ENCODE peak calls at places on chromosomes 2 and 18, in seven cellular contexts. One of them, this sample, is unnamed.

GRCh38 chr2:134670955-134671354 is 47.8 kb downstream of the TMEM163 start:
- DNase-seq in endodermal cell: no peak
- DNase-seq in right lobe of liver: no peak
- DNase-seq in A549: no peak
- DNase-seq in aorta: no peak
- DNase-seq in H9: no peak
- DNase-seq in heart left ventricle: no peak
- DNase-seq in this sample: no peak

GRCh38 chr2:16302969-16303592 is 362.6 kb downstream of the CYRIA start:
- DNase-seq in endodermal cell: no peak
- DNase-seq in right lobe of liver: no peak
- DNase-seq in A549: no peak
- DNase-seq in aorta: no peak
- DNase-seq in H9: no peak
- DNase-seq in heart left ventricle: no peak
- DNase-seq in this sample: no peak

GRCh38 chr2:133972297-133972696 is 281.6 kb upstream of the MGAT5 start:
- DNase-seq in endodermal cell: no peak
- DNase-seq in right lobe of liver: no peak
- DNase-seq in A549: no peak
- DNase-seq in aorta: no peak
- DNase-seq in H9: no peak
- DNase-seq in heart left ventricle: no peak
- DNase-seq in this sample: no peak

GRCh38 chr2:108324531-108325256 is 36.0 kb downstream of the SULT1C2 start:
- DNase-seq in endodermal cell: no peak
- DNase-seq in right lobe of liver: no peak
- DNase-seq in A549: no peak
- DNase-seq in aorta: no peak
- DNase-seq in H9: no peak
- DNase-seq in heart left ventricle: no peak
- DNase-seq in this sample: no peak

GRCh38 chr2:24981742-24982141 is 10.0 kb upstream of the DNAJC27 start:
- DNase-seq in endodermal cell: no peak
- DNase-seq in right lobe of liver: no peak
- DNase-seq in A549: no peak
- DNase-seq in aorta: no peak
- DNase-seq in H9: no peak
- DNase-seq in heart left ventricle: no peak
- DNase-seq in this sample: no peak

GRCh38 chr2:118973542-118973951 is 31.6 kb downstream of the MARCO start:
- DNase-seq in endodermal cell: no peak
- DNase-seq in right lobe of liver: no peak
- DNase-seq in A549: no peak
- DNase-seq in aorta: peak; percentile 51
- DNase-seq in H9: no peak
- DNase-seq in heart left ventricle: no peak
- DNase-seq in this sample: no peak

GRCh38 chr2:140814141-140814540 is 1316.7 kb downstream of the LRP1B start:
- DNase-seq in endodermal cell: no peak
- DNase-seq in right lobe of liver: no peak
- DNase-seq in A549: no peak
- DNase-seq in aorta: no peak
- DNase-seq in H9: no peak
- DNase-seq in heart left ventricle: no peak
- DNase-seq in this sample: no peak

GRCh38 chr2:159090514-159091201 is 122.2 kb downstream of the TANC1 start:
- DNase-seq in endodermal cell: no peak
- DNase-seq in right lobe of liver: no peak
- DNase-seq in A549: peak; percentile 13
- DNase-seq in aorta: no peak
- DNase-seq in H9: no peak
- DNase-seq in heart left ventricle: no peak
- DNase-seq in this sample: no peak

GRCh38 chr2:62304429-62305417 is 108.8 kb downstream of the B3GNT2 start:
- DNase-seq in endodermal cell: peak; percentile 87
- DNase-seq in right lobe of liver: peak; percentile 71
- DNase-seq in A549: no peak
- DNase-seq in aorta: peak; percentile 84
- DNase-seq in H9: peak; percentile 69
- DNase-seq in heart left ventricle: peak; percentile 74
- DNase-seq in this sample: no peak

GRCh38 chr2:233940376-233941276 is 23.5 kb downstream of the TRPM8 start:
- DNase-seq in endodermal cell: no peak
- DNase-seq in right lobe of liver: no peak
- DNase-seq in A549: no peak
- DNase-seq in aorta: no peak
- DNase-seq in H9: no peak
- DNase-seq in heart left ventricle: no peak
- DNase-seq in this sample: no peak

GRCh38 chr2:218015831-218016521 is 13.2 kb upstream of the TNS1 start:
- DNase-seq in endodermal cell: peak; percentile 54
- DNase-seq in right lobe of liver: no peak
- DNase-seq in A549: no peak
- DNase-seq in aorta: peak; percentile 27
- DNase-seq in H9: no peak
- DNase-seq in heart left ventricle: peak; percentile 37
- DNase-seq in this sample: no peak

GRCh38 chr2:64404743-64405142 is 49.2 kb upstream of the LGALSL start:
- DNase-seq in endodermal cell: peak; percentile 69
- DNase-seq in right lobe of liver: peak; percentile 55
- DNase-seq in A549: no peak
- DNase-seq in aorta: peak; percentile 58
- DNase-seq in H9: peak; percentile 60
- DNase-seq in heart left ventricle: no peak
- DNase-seq in this sample: no peak

GRCh38 chr2:232415138-232415690 is 8.6 kb downstream of the ALPG start:
- DNase-seq in endodermal cell: peak; percentile 30
- DNase-seq in right lobe of liver: no peak
- DNase-seq in A549: no peak
- DNase-seq in aorta: no peak
- DNase-seq in H9: no peak
- DNase-seq in heart left ventricle: no peak
- DNase-seq in this sample: no peak

GRCh38 chr2:74863802-74864248 is 29.9 kb downstream of the HK2 start:
- DNase-seq in endodermal cell: no peak
- DNase-seq in right lobe of liver: no peak
- DNase-seq in A549: no peak
- DNase-seq in aorta: no peak
- DNase-seq in H9: no peak
- DNase-seq in heart left ventricle: no peak
- DNase-seq in this sample: no peak

GRCh38 chr2:159124441-159124911 is 156.0 kb downstream of the TANC1 start:
- DNase-seq in endodermal cell: no peak
- DNase-seq in right lobe of liver: no peak
- DNase-seq in A549: peak; percentile 27
- DNase-seq in aorta: peak; percentile 61
- DNase-seq in H9: no peak
- DNase-seq in heart left ventricle: no peak
- DNase-seq in this sample: peak; percentile 33

GRCh38 chr2:198129609-198130008 is 325.2 kb downstream of the PLCL1 start:
- DNase-seq in endodermal cell: no peak
- DNase-seq in right lobe of liver: no peak
- DNase-seq in A549: no peak
- DNase-seq in aorta: no peak
- DNase-seq in H9: no peak
- DNase-seq in heart left ventricle: no peak
- DNase-seq in this sample: no peak

GRCh38 chr2:241185961-241186360 is 2.5 kb upstream of the ANO7 start:
- DNase-seq in endodermal cell: no peak
- DNase-seq in right lobe of liver: no peak
- DNase-seq in A549: no peak
- DNase-seq in aorta: no peak
- DNase-seq in H9: no peak
- DNase-seq in heart left ventricle: no peak
- DNase-seq in this sample: no peak

GRCh38 chr2:127048969-127049897 is 57.7 kb downstream of the BIN1 start:
- DNase-seq in endodermal cell: no peak
- DNase-seq in right lobe of liver: no peak
- DNase-seq in A549: no peak
- DNase-seq in aorta: peak; percentile 43
- DNase-seq in H9: no peak
- DNase-seq in heart left ventricle: peak; percentile 50
- DNase-seq in this sample: no peak

GRCh38 chr2:30230479-30230854 is 867 bp upstream of the LBH start:
- DNase-seq in endodermal cell: peak; percentile 76
- DNase-seq in right lobe of liver: no peak
- DNase-seq in A549: no peak
- DNase-seq in aorta: peak; percentile 57
- DNase-seq in H9: peak; percentile 43
- DNase-seq in heart left ventricle: peak; percentile 67
- DNase-seq in this sample: no peak

GRCh38 chr2:206231669-206232286 is 42.7 kb upstream of the ZDBF2 start:
- DNase-seq in endodermal cell: no peak
- DNase-seq in right lobe of liver: no peak
- DNase-seq in A549: no peak
- DNase-seq in aorta: no peak
- DNase-seq in H9: no peak
- DNase-seq in heart left ventricle: no peak
- DNase-seq in this sample: no peak

GRCh38 chr2:236549165-236549564 is 20.5 kb upstream of the ACKR3 start:
- DNase-seq in endodermal cell: peak; percentile 73
- DNase-seq in right lobe of liver: no peak
- DNase-seq in A549: no peak
- DNase-seq in aorta: no peak
- DNase-seq in H9: no peak
- DNase-seq in heart left ventricle: no peak
- DNase-seq in this sample: no peak

GRCh38 chr2:100365434-100365833 is 43.1 kb upstream of the LONRF2 start:
- DNase-seq in endodermal cell: no peak
- DNase-seq in right lobe of liver: no peak
- DNase-seq in A549: no peak
- DNase-seq in aorta: no peak
- DNase-seq in H9: no peak
- DNase-seq in heart left ventricle: no peak
- DNase-seq in this sample: no peak

GRCh38 chr18:61991201-61991600 is 98.4 kb upstream of the RNF152 start:
- DNase-seq in endodermal cell: no peak
- DNase-seq in right lobe of liver: no peak
- DNase-seq in A549: no peak
- DNase-seq in aorta: peak; percentile 66
- DNase-seq in H9: no peak
- DNase-seq in heart left ventricle: no peak
- DNase-seq in this sample: no peak

GRCh38 chr18:61993831-61994230 is 101.0 kb upstream of the RNF152 start:
- DNase-seq in endodermal cell: no peak
- DNase-seq in right lobe of liver: no peak
- DNase-seq in A549: no peak
- DNase-seq in aorta: no peak
- DNase-seq in H9: no peak
- DNase-seq in heart left ventricle: no peak
- DNase-seq in this sample: no peak

GRCh38 chr18:61992923-61993322 is 100.1 kb upstream of the RNF152 start:
- DNase-seq in endodermal cell: no peak
- DNase-seq in right lobe of liver: no peak
- DNase-seq in A549: no peak
- DNase-seq in aorta: no peak
- DNase-seq in H9: no peak
- DNase-seq in heart left ventricle: no peak
- DNase-seq in this sample: no peak

GRCh38 chr18:61992285-61992684 is 99.5 kb upstream of the RNF152 start:
- DNase-seq in endodermal cell: no peak
- DNase-seq in right lobe of liver: no peak
- DNase-seq in A549: no peak
- DNase-seq in aorta: no peak
- DNase-seq in H9: no peak
- DNase-seq in heart left ventricle: no peak
- DNase-seq in this sample: no peak

GRCh38 chr18:61991836-61992235 is 99.0 kb upstream of the RNF152 start:
- DNase-seq in endodermal cell: no peak
- DNase-seq in right lobe of liver: no peak
- DNase-seq in A549: no peak
- DNase-seq in aorta: no peak
- DNase-seq in H9: no peak
- DNase-seq in heart left ventricle: no peak
- DNase-seq in this sample: no peak
- H3K4me1 ChIP-seq in endodermal cell: no peaks in the 10 kb centered on the region
- H3K4me1 ChIP-seq in right lobe of liver: no peaks in the 10 kb centered on the region
- H3K4me1 ChIP-seq in A549: no peaks in the 10 kb centered on the region
- H3K4me1 ChIP-seq in aorta: peaks cover 5% of the 10 kb centered on the region
- H3K4me1 ChIP-seq in H9: no peaks in the 10 kb centered on the region
- H3K4me1 ChIP-seq in heart left ventricle: peaks cover 16% of the 10 kb centered on the region
- H3K4me1 ChIP-seq in this sample: no peaks in the 10 kb centered on the region

GRCh38 chr2:239402666-239403065 is 1.8 kb upstream of the HDAC4 start:
- DNase-seq in endodermal cell: peak; percentile 24
- DNase-seq in right lobe of liver: no peak
- DNase-seq in A549: no peak
- DNase-seq in aorta: peak; percentile 46
- DNase-seq in H9: no peak
- DNase-seq in heart left ventricle: no peak
- DNase-seq in this sample: no peak
- H3K4me1 ChIP-seq in endodermal cell: no peaks in the 10 kb centered on the region
- H3K4me1 ChIP-seq in right lobe of liver: no peaks in the 10 kb centered on the region
- H3K4me1 ChIP-seq in A549: peaks cover 17% of the 10 kb centered on the region
- H3K4me1 ChIP-seq in aorta: no peaks in the 10 kb centered on the region
- H3K4me1 ChIP-seq in H9: no peaks in the 10 kb centered on the region
- H3K4me1 ChIP-seq in heart left ventricle: peaks cover 28% of the 10 kb centered on the region
- H3K4me1 ChIP-seq in this sample: peaks cover 18% of the 10 kb centered on the region

DNA sequence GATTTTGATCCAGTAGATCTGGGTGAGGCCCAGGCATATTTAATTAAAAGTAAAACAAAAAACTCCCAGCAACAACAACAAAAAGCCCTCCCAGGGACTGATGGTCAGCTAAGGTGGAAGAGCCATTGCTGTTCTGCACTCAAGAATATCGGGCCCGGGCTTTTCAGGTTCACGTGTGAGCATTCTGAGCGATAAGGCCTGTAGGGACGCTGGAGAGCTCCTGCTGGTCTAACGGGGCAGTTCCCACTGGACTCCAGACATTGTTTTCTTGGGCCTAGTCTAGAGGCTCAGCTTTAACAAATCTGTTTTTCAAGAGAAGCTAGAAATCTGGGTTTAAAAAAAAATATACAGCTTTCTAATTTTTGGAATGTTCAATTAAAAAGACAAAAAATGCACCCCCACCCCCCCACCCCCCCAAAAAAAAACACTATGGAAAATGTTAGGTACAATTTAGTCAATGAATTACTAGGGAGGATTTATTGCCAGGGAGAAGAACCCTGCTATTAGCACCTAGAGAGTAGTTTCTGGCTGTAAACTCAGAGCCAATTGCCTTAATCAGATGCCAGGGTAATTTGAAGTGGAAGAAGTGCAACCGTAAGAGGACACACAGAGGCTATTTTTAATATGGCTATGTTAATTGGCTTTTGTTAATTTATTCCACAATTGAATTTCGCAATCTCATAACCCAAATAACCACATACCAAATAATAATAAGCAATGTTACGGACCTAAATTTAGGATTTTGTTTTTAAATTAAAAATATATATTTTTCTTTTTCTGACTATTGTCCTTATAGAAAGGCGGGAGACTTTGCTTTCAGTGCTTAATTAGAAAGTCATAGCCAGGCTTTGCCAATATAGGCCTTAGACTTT is 78.9 kb downstream of the MAP4K4 start:
- DNase-seq in endodermal cell: peak; percentile 79
- DNase-seq in right lobe of liver: no peak
- DNase-seq in A549: peak; percentile 21
- DNase-seq in aorta: no peak
- DNase-seq in H9: no peak
- DNase-seq in heart left ventricle: no peak
- DNase-seq in this sample: no peak
- H3K4me1 ChIP-seq in endodermal cell: peaks cover 21% of the 10 kb centered on the region
- H3K4me1 ChIP-seq in right lobe of liver: peaks cover 3% of the 10 kb centered on the region
- H3K4me1 ChIP-seq in A549: peaks cover 39% of the 10 kb centered on the region
- H3K4me1 ChIP-seq in aorta: peaks cover 9% of the 10 kb centered on the region
- H3K4me1 ChIP-seq in H9: peaks cover 30% of the 10 kb centered on the region
- H3K4me1 ChIP-seq in heart left ventricle: peaks cover 96% of the 10 kb centered on the region
- H3K4me1 ChIP-seq in this sample: peaks cover 76% of the 10 kb centered on the region

GRCh38 chr2:1709335-1709605 is 35.0 kb downstream of the PXDN start:
- DNase-seq in endodermal cell: no peak
- DNase-seq in right lobe of liver: no peak
- DNase-seq in A549: no peak
- DNase-seq in aorta: no peak
- DNase-seq in H9: no peak
- DNase-seq in heart left ventricle: no peak
- DNase-seq in this sample: no peak
- H3K4me1 ChIP-seq in endodermal cell: peaks cover 25% of the 10 kb centered on the region
- H3K4me1 ChIP-seq in right lobe of liver: no peaks in the 10 kb centered on the region
- H3K4me1 ChIP-seq in A549: no peaks in the 10 kb centered on the region
- H3K4me1 ChIP-seq in aorta: no peaks in the 10 kb centered on the region
- H3K4me1 ChIP-seq in H9: peaks cover 4% of the 10 kb centered on the region
- H3K4me1 ChIP-seq in heart left ventricle: peaks cover 64% of the 10 kb centered on the region
- H3K4me1 ChIP-seq in this sample: no peaks in the 10 kb centered on the region

This sample was measured in CD4-positive, CD25-positive, alpha-beta regulatory T cell.